ENCODE peak calls at places on chromosome 7, in six cellular contexts. Q is progenitor cell of endocrine pancreas; B is astrocyte of the cerebellum; S is NCI-H2081; X is NCI-H1105 treated with DMSO at 0.1 percent for 48 hours; T is activated CD4-positive, alpha-beta T cell treated with anti-CD3 and anti-CD28 coated beads, Interleukin-2, amount 50 U/mL, for 1 hour. Z is an unnamed sample.

GRCh38 chr7:39898867-39899266 is 51.2 kb upstream of the CDK13 start:
- DNase-seq in Q (no peak), B (no peak), S (no peak), X (no peak), T (no peak), Z (no peak)

GRCh38 chr7:2777898-2778535 is 66.1 kb downstream of the GNA12 start:
- DNase-seq in Q (no peak), B (no peak), S (no peak), X (no peak), T (no peak), Z (no peak)

GRCh38 chr7:70779321-70779720 is 352.6 kb upstream of the GALNT17 start:
- DNase-seq in Q (no peak), B (no peak), S (no peak), X (no peak), T (no peak), Z (no peak)

GRCh38 chr7:29300649-29301048 is 106.1 kb downstream of the CHN2 start:
- DNase-seq in Q (no peak), B (no peak), S (no peak), X (no peak), T (no peak), Z (no peak)

GRCh38 chr7:55271069-55271468 is 94.1 kb upstream of the LANCL2 start:
- DNase-seq in Q (no peak), B (no peak), S (no peak), X (no peak), T (no peak), Z (peak)

GRCh38 chr7:71145906-71146901 is 14.3 kb downstream of the GALNT17 start:
- DNase-seq in Q (no peak), B (no peak), S (no peak), X (no peak), T (no peak), Z (no peak)

GRCh38 chr7:77455334-77455733 is 39.2 kb upstream of the GSAP start:
- DNase-seq in Q (no peak), B (peak), S (no peak), X (no peak), T (no peak), Z (no peak)

GRCh38 chr7:134890246-134891240 is 95.8 kb upstream of the AGBL3 start:
- DNase-seq in Q (no peak), B (peak), S (peak), X (peak), T (no peak), Z (no peak)

GRCh38 chr7:155456772-155457543 is 971 bp upstream of the EN2 start:
- DNase-seq in Q (peak), B (peak), S (peak), X (peak), T (no peak), Z (peak)

GRCh38 chr7:97064972-97065587 is 40.4 kb upstream of the DLX5 start:
- DNase-seq in Q (no peak), B (peak), S (peak), X (peak), T (no peak), Z (peak)

GRCh38 chr7:129163875-129164544 is 19.5 kb downstream of the TSPAN33 start:
- DNase-seq in Q (no peak), B (peak), S (no peak), X (peak), T (no peak), Z (peak)

GRCh38 chr7:137097111-137097510 is 228.7 kb downstream of the CHRM2 start:
- DNase-seq in Q (no peak), B (peak), S (no peak), X (no peak), T (no peak), Z (no peak)